ENCODE peak calls at places on chromosomes 11 and 22, in six cellular contexts. P, X, G, C, Y and Z are unnamed samples.
A peak's percentile ranks its signal among the peaks of the same experiment; 100 is the strongest.

GRCh38 chr11:93199616-93200015 is 1.8 kb upstream of the SLC36A4 start:
- DNase-seq in G (no peak), C (no peak), P (no peak), Y (no peak), X (no peak), Z (no peak)

GRCh38 chr22:33038131-33038772 is 19.9 kb downstream of the SYN3 start:
- DNase-seq in Y (no peak), G (peak; percentile 52), X (no peak), P (no peak), C (no peak), Z (no peak)

GRCh38 chr22:19051381-19051780 is 70.8 kb downstream of the DGCR2 start:
- DNase-seq in P (no peak), G (no peak), X (no peak), C (no peak), Y (no peak), Z (no peak)

GRCh38 chr22:50250555-50251471 is at the start of gene HDAC10:
- DNase-seq in G (peak; percentile 93), X (peak; percentile 91), Y (peak; percentile 91), C (peak; percentile 43), P (peak; percentile 74), Z (peak; percentile 92)

GRCh38 chr11:67120881-67121710 is 2.0 kb downstream of the KDM2A start:
- DNase-seq in C (peak; percentile 34), Y (peak; percentile 53), X (peak; percentile 48), P (peak; percentile 45), G (no peak), Z (no peak)

GRCh38 chr11:77141034-77141433 is 13.0 kb downstream of the MYO7A start:
- DNase-seq in X (no peak), P (peak; percentile 91), Y (no peak), G (no peak), C (peak; percentile 41), Z (peak; percentile 14)

GRCh38 chr11:8839957-8840945 is 70.7 kb upstream of the AKIP1 start:
- DNase-seq in C (no peak), X (no peak), P (peak; percentile 74), G (peak; percentile 77), Y (peak; percentile 59), Z (peak; percentile 29)

GRCh38 chr11:16924826-16925494 is 89.3 kb downstream of the PLEKHA7 start:
- DNase-seq in X (peak; percentile 67), Y (peak; percentile 89), P (no peak), C (peak; percentile 74), G (peak; percentile 88), Z (peak; percentile 75)

GRCh38 chr11:34190192-34191139 is 85.0 kb downstream of the NAT10 start:
- DNase-seq in C (no peak), X (no peak), G (no peak), Y (no peak), P (no peak), Z (no peak)

GRCh38 chr11:95877288-95877687 is 46.6 kb downstream of the MTMR2 start:
- DNase-seq in C (no peak), G (no peak), Y (no peak), X (no peak), P (peak; percentile 100), Z (no peak)

GRCh38 chr11:126304457-126305072 is 705 bp downstream of the DCPS start:
- DNase-seq in C (no peak), X (no peak), Y (no peak), G (no peak), P (no peak), Z (no peak)

GRCh38 chr11:121337078-121337477 is 44.5 kb downstream of the SC5D start:
- DNase-seq in G (no peak), X (no peak), Y (no peak), C (no peak), P (no peak), Z (no peak)

GRCh38 chr11:44104472-44105294 is 9.2 kb downstream of the EXT2 start:
- DNase-seq in P (no peak), X (no peak), Y (no peak), G (peak; percentile 73), C (peak; percentile 37), Z (no peak)

GRCh38 chr11:44097821-44098220 is 2.3 kb downstream of the EXT2 start:
- DNase-seq in P (peak; percentile 13), X (no peak), C (no peak), G (no peak), Y (no peak), Z (no peak)

GRCh38 chr11:44096360-44097188 is 1.1 kb downstream of the EXT2 start:
- DNase-seq in Y (no peak), G (no peak), P (peak; percentile 21), C (peak; percentile 4), X (no peak), Z (no peak)

GRCh38 chr11:44095506-44096359 is at the start of gene EXT2:
- DNase-seq in G (peak; percentile 96), P (peak; percentile 76), Y (peak; percentile 91), X (peak; percentile 90), C (peak; percentile 85), Z (peak; percentile 98)

DNA sequence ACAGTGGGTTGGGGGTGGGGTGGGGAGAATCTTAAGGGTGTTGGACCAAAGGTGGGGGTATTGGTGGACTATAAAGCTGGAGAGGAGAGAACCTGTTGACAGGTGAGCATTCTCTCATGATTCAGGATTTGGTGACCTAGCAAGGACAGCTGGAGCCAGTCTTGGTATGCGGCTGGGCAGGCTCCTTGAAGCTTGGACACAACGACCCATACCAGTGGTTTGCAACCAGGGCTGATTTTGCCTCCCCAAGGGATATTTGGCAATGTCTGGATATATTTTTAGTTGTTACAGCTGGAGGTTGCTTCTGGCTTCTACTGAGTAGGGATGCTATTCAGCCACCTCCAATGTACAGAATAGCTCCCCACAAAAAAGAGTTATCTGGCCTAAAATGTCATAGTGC is 5.6 kb downstream of the EXT2 start:
- DNase-seq in C (no peak), X (no peak), P (no peak), Y (no peak), G (no peak), Z (no peak)
- H3K4me1 ChIP-seq in C (peaks cover 8% of the 10 kb centered on the region), X (no peaks in the 10 kb centered on the region), P (peaks cover 2% of the 10 kb centered on the region), Y (peaks cover 10% of the 10 kb centered on the region), G (no peaks in the 10 kb centered on the region), Z (peaks cover 6% of the 10 kb centered on the region)

GRCh38 chr22:44181912-44182590 is 1.3 kb downstream of the PARVG start:
- DNase-seq in P (no peak), Y (no peak), G (no peak), C (no peak), X (no peak), Z (no peak)
- H3K27ac ChIP-seq in P (no peak overlapping the region), Y (peak overlapping the region; percentile 58), G (no peak overlapping the region), C (no peak overlapping the region), X (no peak overlapping the region), Z (peak overlapping the region; percentile 70)

GRCh38 chr22:47133263-47133662 is 370.8 kb downstream of the TBC1D22A start:
- DNase-seq in Y (no peak), X (no peak), P (no peak), G (peak; percentile 61), C (no peak), Z (no peak)

GRCh38 chr22:47136671-47137070 is 374.2 kb downstream of the TBC1D22A start:
- DNase-seq in X (no peak), Y (no peak), P (no peak), C (no peak), G (no peak), Z (no peak)

GRCh38 chr22:47134222-47134621 is 371.8 kb downstream of the TBC1D22A start:
- DNase-seq in C (no peak), G (no peak), Y (no peak), X (no peak), P (no peak), Z (no peak)

GRCh38 chr22:47135338-47135737 is 372.9 kb downstream of the TBC1D22A start:
- DNase-seq in C (no peak), P (no peak), G (no peak), Y (no peak), X (no peak), Z (peak; percentile 24)

DNA sequence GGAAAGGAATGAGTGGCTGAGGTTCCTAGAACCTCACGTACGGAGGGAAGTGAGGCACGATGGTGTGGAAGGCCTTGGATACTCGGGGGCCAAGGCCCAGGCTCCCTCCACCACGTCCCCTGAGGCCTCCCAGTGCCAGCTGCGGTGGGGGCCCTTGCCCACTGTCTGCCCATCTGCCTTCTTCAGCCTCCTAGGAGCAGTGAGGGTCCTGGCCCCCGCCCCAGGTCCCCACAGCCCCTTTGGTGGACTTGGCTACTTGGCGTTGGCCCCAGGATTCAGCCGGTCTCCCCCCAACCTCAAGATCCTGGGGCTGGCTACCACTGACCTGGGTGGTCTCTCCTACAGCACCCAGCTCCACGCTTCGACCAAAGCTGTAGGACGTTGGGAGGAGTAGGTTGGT is 373.6 kb downstream of the TBC1D22A start:
- DNase-seq in Y (no peak), C (no peak), P (no peak), G (no peak), X (no peak), Z (no peak)
- H3K4me3 ChIP-seq in Y (no peak overlapping the region), C (no peak overlapping the region), P (no peak overlapping the region), G (no peak overlapping the region), X (no peak overlapping the region), Z (no peak overlapping the region)

GRCh38 chr22:36368359-36368983 is 19.3 kb downstream of the MYH9 start:
- DNase-seq in C (peak; percentile 57), X (peak; percentile 76), Y (no peak), P (peak; percentile 78), G (peak; percentile 92), Z (no peak)
- H3K4me1 ChIP-seq in C (peaks cover 100% of the 10 kb centered on the region), X (peaks cover 84% of the 10 kb centered on the region), Y (peaks cover 100% of the 10 kb centered on the region), P (peaks cover 72% of the 10 kb centered on the region), G (peaks cover 50% of the 10 kb centered on the region), Z (peaks cover 99% of the 10 kb centered on the region)

GRCh38 chr22:23305321-23305910 is 125.1 kb downstream of the BCR start:
- DNase-seq in P (peak; percentile 80), G (no peak), C (no peak), Y (no peak), X (no peak), Z (no peak)
- H3K27ac ChIP-seq in P (peak overlapping the region; percentile 55), G (no peak overlapping the region), C (no peak overlapping the region), Y (peak overlapping the region; percentile 79), X (no peak overlapping the region), Z (peak overlapping the region; percentile 28)

DNA sequence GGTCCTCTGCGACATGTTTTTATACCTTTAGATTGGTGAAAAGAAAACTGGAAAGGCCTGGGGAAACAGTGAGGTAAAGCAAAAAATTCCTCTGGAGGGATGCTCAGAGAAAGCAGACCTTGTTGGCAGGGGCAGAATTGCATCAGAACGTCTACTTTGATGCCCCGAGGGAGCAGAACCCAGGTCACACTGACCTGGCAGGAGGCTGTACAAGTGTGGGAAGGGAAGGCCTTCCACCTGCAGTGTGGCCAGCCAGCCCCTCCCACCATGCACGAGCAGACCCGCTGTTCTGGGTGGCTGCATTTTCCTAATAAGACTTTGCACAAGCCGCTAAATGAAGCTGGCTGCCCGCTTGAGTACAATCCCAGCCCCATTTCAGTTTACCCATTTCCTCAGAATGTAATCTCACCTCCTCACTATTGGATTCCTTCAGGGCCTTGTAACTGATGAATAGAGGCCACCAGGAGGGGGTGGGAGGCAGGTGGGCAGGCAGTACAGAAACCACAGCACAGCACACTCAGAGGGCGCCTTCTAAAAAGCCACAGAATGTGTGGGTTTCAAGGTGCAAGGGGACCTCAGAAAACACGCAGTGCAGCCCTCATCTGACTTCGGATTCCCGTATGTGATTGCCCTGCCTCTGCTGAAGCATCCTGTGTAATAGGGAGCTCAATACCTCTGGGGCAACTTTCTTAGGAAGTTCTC is 316.6 kb downstream of the OPCML start:
- DNase-seq in P (no peak), Y (no peak), X (no peak), G (no peak), C (no peak), Z (no peak)
- H3K4me3 ChIP-seq in P (no peak overlapping the region), Y (no peak overlapping the region), X (no peak overlapping the region), G (no peak overlapping the region), C (no peak overlapping the region), Z (no peak overlapping the region)